ENCODE peak calls at places on chromosome 10, in seven cellular contexts. I is mammary epithelial cell, O is aorta, P is heart right ventricle, V is WERI-Rb-1, K is Peyer's patch, L is HepG2. A is an unnamed sample. For H3K27me3, the result is how much of the 10 kb centered on the place peaks cover.

GRCh38 chr10:97574374-97575100 is 2.0 kb downstream of the ANKRD2 start:
- DNase-seq in V (no peak), K (peak), P (peak), O (peak), L (peak), I (peak), A (no peak)

GRCh38 chr10:105797234-105797890 is 1156.3 kb downstream of the SORCS3 start:
- DNase-seq in P (no peak), L (peak), K (no peak), O (no peak), V (no peak), I (peak), A (peak)

GRCh38 chr10:86401588-86402282 is 35.1 kb upstream of the GRID1 start:
- DNase-seq in L (no peak), P (no peak), O (peak), K (peak), V (no peak), I (no peak), A (no peak)

GRCh38 chr10:34252111-34252510 is 563.0 kb downstream of the PARD3 start:
- DNase-seq in K (no peak), L (no peak), V (no peak), I (no peak), P (no peak), O (no peak), A (peak)

GRCh38 chr10:86365346-86366032 is 1.1 kb downstream of the GRID1 start:
- DNase-seq in I (no peak), V (peak), K (peak), P (no peak), O (no peak), L (no peak), A (no peak)

GRCh38 chr10:114367676-114368391 is 36.5 kb downstream of the AFAP1L2 start:
- DNase-seq in P (no peak), L (no peak), O (no peak), K (no peak), V (no peak), I (no peak), A (peak)

GRCh38 chr10:95791425-95791979 is 35.5 kb downstream of the ENTPD1 start:
- DNase-seq in O (no peak), I (no peak), P (no peak), L (no peak), K (no peak), V (no peak), A (no peak)

GRCh38 chr10:113520606-113521481 is 32.0 kb upstream of the HABP2 start:
- DNase-seq in V (peak), O (peak), L (peak), I (peak), K (no peak), P (peak), A (peak)

GRCh38 chr10:28082316-28082715 is 83.4 kb upstream of the ODAD2 start:
- DNase-seq in O (no peak), L (no peak), V (no peak), I (no peak), K (no peak), P (no peak), A (no peak)

GRCh38 chr10:79436066-79436849 is 9.2 kb downstream of the ZCCHC24 start:
- DNase-seq in K (no peak), O (no peak), P (no peak), I (no peak), L (no peak), V (no peak), A (no peak)

GRCh38 chr10:88070080-88070880 is 206.9 kb downstream of the PTEN start:
- DNase-seq in L (no peak), V (no peak), O (no peak), P (no peak), K (no peak), I (no peak), A (peak)

GRCh38 chr10:24553051-24553612 is 170.6 kb downstream of the ARHGAP21 start:
- DNase-seq in I (peak), L (peak), V (no peak), O (no peak), P (no peak), K (no peak), A (no peak)

GRCh38 chr10:110447886-110448285 is 49.8 kb upstream of the DUSP5 start:
- DNase-seq in O (no peak), V (no peak), L (no peak), K (no peak), I (no peak), P (no peak), A (no peak)

GRCh38 chr10:92239600-92240288 is 51.1 kb downstream of the CPEB3 start:
- DNase-seq in K (peak), I (peak), O (peak), V (peak), L (no peak), P (peak), A (peak)

GRCh38 chr10:103238506-103239252 is 7.0 kb upstream of the RPEL1 start:
- DNase-seq in K (peak), I (peak), L (peak), V (peak), P (no peak), O (no peak), A (peak)

GRCh38 chr10:132541601-132542011 is 4.0 kb downstream of the INPP5A start:
- DNase-seq in L (no peak), O (no peak), V (peak), K (peak), P (no peak), I (peak), A (no peak)

GRCh38 chr10:104216631-104217030 is 15.5 kb downstream of the CFAP43 start:
- DNase-seq in P (no peak), K (no peak), O (no peak), V (no peak), L (no peak), I (no peak), A (no peak)

GRCh38 chr10:81026597-81026996 is 488.9 kb downstream of the SH2D4B start:
- DNase-seq in K (no peak), L (no peak), O (no peak), V (no peak), I (no peak), P (no peak), A (no peak)

GRCh38 chr10:78853864-78854263 is 214.9 kb upstream of the ZMIZ1 start:
- DNase-seq in L (peak), I (no peak), O (no peak), V (no peak), K (no peak), P (no peak), A (no peak)

GRCh38 chr10:12914111-12914510 is 87.4 kb downstream of the CCDC3 start:
- DNase-seq in P (no peak), I (peak), L (no peak), V (no peak), K (no peak), O (no peak), A (no peak)

GRCh38 chr10:91636892-91637291 is 4.0 kb upstream of the PPP1R3C start:
- DNase-seq in P (no peak), O (no peak), L (no peak), I (no peak), V (no peak), K (no peak), A (no peak)

GRCh38 chr10:124225468-124226270 is 132.3 kb upstream of the CHST15 start:
- DNase-seq in O (no peak), K (no peak), L (no peak), V (no peak), P (no peak), I (no peak), A (peak)

GRCh38 chr10:88027570-88027969 is 164.1 kb downstream of the PTEN start:
- DNase-seq in O (peak), I (no peak), V (no peak), P (no peak), K (no peak), L (no peak), A (no peak)

GRCh38 chr10:65723525-65723924 is 1202.3 kb upstream of the LRRTM3 start:
- DNase-seq in L (no peak), P (no peak), O (no peak), K (no peak), V (no peak), I (no peak), A (no peak)

GRCh38 chr10:114389429-114389828 is 14.9 kb downstream of the AFAP1L2 start:
- DNase-seq in V (no peak), I (peak), P (no peak), K (no peak), O (peak), L (no peak), A (no peak)

GRCh38 chr10:10804998-10805737 is 212.5 kb upstream of the CELF2 start:
- DNase-seq in K (no peak), P (no peak), L (peak), O (no peak), V (no peak), I (peak), A (peak)

GRCh38 chr10:74937446-74937935 is 111.1 kb downstream of the KAT6B start:
- DNase-seq in P (no peak), K (no peak), O (no peak), V (no peak), L (peak), I (no peak), A (no peak)

GRCh38 chr10:74932648-74933047 is 106.2 kb downstream of the KAT6B start:
- DNase-seq in I (no peak), V (no peak), P (peak), K (no peak), O (no peak), L (no peak), A (no peak)

GRCh38 chr10:74930962-74931361 is 104.6 kb downstream of the KAT6B start:
- DNase-seq in O (no peak), P (no peak), L (no peak), V (no peak), K (no peak), I (no peak), A (no peak)

GRCh38 chr10:74936577-74937445 is 110.4 kb downstream of the KAT6B start:
- DNase-seq in L (no peak), O (no peak), V (no peak), I (no peak), P (no peak), K (no peak), A (no peak)

GRCh38 chr10:74934100-74934812 is 107.9 kb downstream of the KAT6B start:
- DNase-seq in I (no peak), L (no peak), K (no peak), O (no peak), V (no peak), P (no peak), A (no peak)
- H3K4me3 ChIP-seq in I (no peak), L (no peak), K (no peak), O (no peak), V (no peak), P (no peak), A (no peak)

GRCh38 chr10:129973674-129974059 is 9.6 kb upstream of the EBF3 start:
- DNase-seq in I (no peak), V (no peak), O (no peak), L (no peak), P (no peak), K (no peak), A (no peak)
- H3K27me3 ChIP-seq in I (under half), V (under half), O (under half), L (under half), P (half or more), K (under half), A (under half)

DNA sequence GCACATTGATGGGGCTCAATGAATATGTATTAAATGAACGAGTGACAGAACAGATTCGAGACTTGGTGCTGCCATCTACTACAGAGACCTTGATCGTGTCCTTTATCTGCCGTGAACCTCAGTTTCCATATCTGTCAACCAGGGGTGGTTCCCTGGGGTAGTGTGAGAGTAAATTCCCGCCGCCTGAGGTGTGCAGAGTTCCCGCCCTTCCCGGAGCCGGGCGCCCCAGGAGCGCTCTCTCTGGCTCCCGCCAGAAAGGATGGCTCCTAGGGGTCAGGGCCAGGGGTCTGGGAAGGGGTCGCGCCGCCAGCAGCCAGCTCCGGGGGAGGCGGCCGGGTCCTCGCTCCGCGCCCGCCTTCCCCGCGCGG is 333 bp upstream of the PLCE1 start:
- DNase-seq in O (no peak), L (no peak), I (no peak), P (no peak), V (peak), K (no peak), A (no peak)
- H3K4me3 ChIP-seq in O (peak), L (no peak), I (peak), P (no peak), V (peak), K (peak), A (peak)

GRCh38 chr10:126054191-126054590 is 157.8 kb downstream of the FANK1 start:
- DNase-seq in L (no peak), P (no peak), O (no peak), K (no peak), I (no peak), V (no peak), A (no peak)

GRCh38 chr10:126052171-126052570 is 155.8 kb downstream of the FANK1 start:
- DNase-seq in V (no peak), I (no peak), P (no peak), O (no peak), L (no peak), K (no peak), A (no peak)

GRCh38 chr10:126049741-126050140 is 153.4 kb downstream of the FANK1 start:
- DNase-seq in O (peak), L (no peak), P (peak), K (no peak), V (no peak), I (peak), A (no peak)

GRCh38 chr10:126050301-126050700 is 153.9 kb downstream of the FANK1 start:
- DNase-seq in V (no peak), P (no peak), O (no peak), K (no peak), I (no peak), L (no peak), A (no peak)
- H3K27me3 ChIP-seq in V (under half), P (under half), O (under half), K (under half), I (under half), L (under half), A (under half)

DNA sequence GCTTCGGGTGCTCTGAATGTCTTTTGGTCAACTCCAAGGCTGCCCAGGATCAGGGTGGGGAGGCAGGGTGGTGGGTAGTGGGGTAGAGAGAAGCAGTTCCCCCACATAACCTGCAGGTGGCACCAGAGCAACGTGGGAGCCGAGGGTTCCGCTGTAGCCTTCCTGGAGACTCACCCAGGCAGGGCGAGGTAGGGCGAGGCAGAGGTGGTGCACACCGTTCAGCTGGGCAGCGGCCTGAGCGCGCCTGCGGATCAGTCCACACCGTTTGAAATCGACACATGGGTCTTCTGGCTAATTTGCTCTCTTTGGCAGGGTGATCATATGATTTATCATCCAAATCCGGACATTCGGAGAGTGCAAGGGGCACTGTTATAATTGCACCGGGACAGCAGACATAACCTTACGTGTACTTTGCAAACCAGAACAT is 41.4 kb upstream of the MAP3K8 start:
- DNase-seq in O (peak), K (peak), L (peak), P (peak), I (peak), V (peak), A (peak)
- H3K4me3 ChIP-seq in O (no peak), K (peak), L (no peak), P (no peak), I (no peak), V (no peak), A (no peak)

GRCh38 chr10:52314007-52314821 is at the start of gene DKK1:
- DNase-seq in I (peak), L (peak), P (peak), O (peak), V (peak), K (peak), A (peak)
- H3K27me3 ChIP-seq in I (under half), L (under half), P (half or more), O (under half), V (under half), K (under half), A (under half)

GRCh38 chr10:75396861-75397570 is 4.5 kb downstream of the ZNF503 start:
- DNase-seq in P (peak), V (no peak), L (no peak), K (peak), O (no peak), I (no peak), A (no peak)

GRCh38 chr10:75397571-75397921 is 4.0 kb downstream of the ZNF503 start:
- DNase-seq in P (no peak), I (peak), V (no peak), K (no peak), O (no peak), L (no peak), A (no peak)

GRCh38 chr10:75392744-75393143 is 8.8 kb downstream of the ZNF503 start:
- DNase-seq in I (no peak), P (no peak), V (no peak), L (no peak), O (no peak), K (no peak), A (no peak)

GRCh38 chr10:75395955-75396860 is 5.4 kb downstream of the ZNF503 start:
- DNase-seq in V (no peak), O (no peak), K (peak), I (peak), L (no peak), P (peak), A (no peak)

DNA sequence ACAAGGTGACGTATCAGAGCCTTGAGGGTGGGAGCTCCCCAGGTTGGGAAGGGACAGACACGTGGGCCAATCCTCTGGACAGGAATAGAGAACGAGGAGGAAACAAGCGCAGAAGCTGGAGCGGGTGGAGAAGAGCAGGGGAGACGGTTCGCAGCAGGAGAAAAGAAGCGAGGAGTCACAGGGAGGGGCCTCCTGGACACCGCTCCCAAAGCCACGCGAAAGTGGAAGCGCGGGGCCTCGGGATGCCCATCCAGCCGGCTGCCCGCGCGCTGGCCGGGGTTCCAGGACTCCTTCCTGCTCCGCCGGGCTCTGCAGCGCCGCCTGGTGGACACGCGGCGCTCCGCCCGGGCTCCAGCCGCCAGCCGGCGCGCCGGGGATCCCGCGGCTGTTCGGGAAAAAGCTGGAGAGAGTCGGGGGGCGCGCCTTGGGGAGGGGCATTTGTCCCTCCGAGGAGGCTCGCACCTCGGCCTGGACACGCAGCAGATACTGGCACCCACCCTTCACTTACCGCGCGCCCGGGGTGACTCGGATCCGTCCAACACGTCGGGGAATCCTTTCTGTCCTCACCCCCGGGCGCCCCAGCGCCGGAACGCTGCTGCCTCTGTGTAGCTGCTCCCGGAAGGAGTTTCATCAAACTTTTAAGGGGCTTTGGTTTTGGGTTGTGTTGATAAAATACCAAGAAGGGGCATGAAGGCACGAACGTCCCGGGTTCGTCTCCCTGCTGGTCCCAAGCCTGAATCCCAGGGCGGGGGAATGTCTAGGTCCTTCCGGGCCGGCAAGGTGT is 6.2 kb downstream of the ZNF503 start:
- DNase-seq in P (peak), L (no peak), O (peak), K (peak), V (no peak), I (peak), A (no peak)
- H3K4me3 ChIP-seq in P (peak), L (no peak), O (no peak), K (peak), V (no peak), I (peak), A (no peak)

GRCh38 chr10:117424789-117425649 is 49.8 kb upstream of the PDZD8 start:
- DNase-seq in K (no peak), I (no peak), O (no peak), L (peak), V (no peak), P (no peak), A (no peak)
- H3K27me3 ChIP-seq in K (under half), I (under half), O (under half), L (under half), V (under half), P (under half), A (under half)

GRCh38 chr10:127500098-127500497 is 49.0 kb upstream of the NPS start:
- DNase-seq in P (no peak), I (no peak), K (no peak), V (no peak), L (no peak), O (no peak), A (no peak)

DNA sequence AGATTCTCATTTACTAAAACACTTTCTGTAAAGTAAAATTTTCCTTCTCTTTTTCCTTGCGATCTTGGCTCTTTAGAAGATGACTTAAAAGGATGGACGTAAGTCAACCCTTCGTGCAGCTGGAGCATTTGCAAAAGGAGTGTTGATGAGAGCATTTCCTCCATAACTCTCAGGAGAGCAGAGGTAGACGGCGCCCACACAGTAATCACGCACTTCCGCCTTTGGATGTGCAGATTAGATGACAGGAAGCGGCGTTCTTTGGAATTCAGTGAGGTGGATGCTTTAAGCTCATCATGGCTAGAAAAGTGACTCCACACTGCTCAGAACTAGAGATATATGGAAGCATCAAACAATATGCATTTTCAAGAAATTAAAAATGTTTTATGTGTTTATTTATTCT is 43.0 kb upstream of the NPS start:
- DNase-seq in I (no peak), O (no peak), L (no peak), K (no peak), V (no peak), P (no peak), A (no peak)
- H3K4me3 ChIP-seq in I (no peak), O (no peak), L (no peak), K (no peak), V (no peak), P (no peak), A (no peak)

DNA sequence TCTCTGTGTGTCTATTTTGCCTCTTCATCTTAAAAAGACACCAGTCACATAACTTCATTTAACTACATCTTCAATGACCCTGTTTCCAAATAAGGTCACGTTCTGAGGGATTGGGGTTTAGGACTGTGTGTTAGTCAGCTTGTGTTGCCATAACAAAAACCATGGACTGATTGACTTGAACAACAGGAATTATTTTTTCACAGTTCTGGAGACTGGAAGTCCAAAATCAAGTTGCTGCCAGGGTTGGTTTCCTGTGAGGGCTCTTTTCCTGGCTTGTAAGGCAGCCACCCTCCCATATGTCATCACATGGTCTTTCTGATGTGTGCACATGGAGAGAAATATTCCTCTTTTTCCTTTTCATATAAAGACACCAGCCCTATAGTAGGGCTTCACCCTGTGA is 55.3 kb downstream of the REEP3 start:
- DNase-seq in V (no peak), K (no peak), L (no peak), P (no peak), O (no peak), I (no peak), A (no peak)
- H3K27me3 ChIP-seq in V (under half), K (under half), L (under half), P (under half), O (under half), I (under half), A (under half)